ENCODE peak calls at places on chromosomes 12 and 14, in seven cellular contexts. One of them, this sample, is unnamed.

GRCh38 chr14:75811862-75812505 is 150.9 kb downstream of the TTLL5 start:
- DNase-seq in H9: no peak
- DNase-seq in tibial artery: no peak
- DNase-seq in fibroblast of pulmonary artery: no peak
- DNase-seq in AG04449: no peak
- DNase-seq in RWPE1: no peak
- DNase-seq in nephron progenitor cell: no peak
- DNase-seq in this sample: no peak

GRCh38 chr14:97762386-97762785 is 965.2 kb downstream of the VRK1 start:
- DNase-seq in H9: no peak
- DNase-seq in tibial artery: no peak
- DNase-seq in fibroblast of pulmonary artery: no peak
- DNase-seq in nephron progenitor cell: no peak
- DNase-seq in AG04449: no peak
- DNase-seq in RWPE1: no peak
- DNase-seq in this sample: no peak

GRCh38 chr12:82874935-82875334 is 188.2 kb downstream of the TMTC2 start:
- DNase-seq in nephron progenitor cell: no peak
- DNase-seq in H9: no peak
- DNase-seq in tibial artery: no peak
- DNase-seq in RWPE1: no peak
- DNase-seq in fibroblast of pulmonary artery: peak
- DNase-seq in AG04449: no peak
- DNase-seq in this sample: no peak

GRCh38 chr14:102316048-102316745 is 3.3 kb upstream of the ZNF839 start:
- DNase-seq in tibial artery: peak
- DNase-seq in nephron progenitor cell: peak
- DNase-seq in H9: no peak
- DNase-seq in RWPE1: no peak
- DNase-seq in fibroblast of pulmonary artery: peak
- DNase-seq in AG04449: no peak
- DNase-seq in this sample: peak

GRCh38 chr12:114834621-114835020 is 150.6 kb upstream of the TBX3 start:
- DNase-seq in H9: peak
- DNase-seq in tibial artery: no peak
- DNase-seq in fibroblast of pulmonary artery: peak
- DNase-seq in RWPE1: no peak
- DNase-seq in nephron progenitor cell: no peak
- DNase-seq in AG04449: no peak
- DNase-seq in this sample: no peak

GRCh38 chr14:57634335-57634734 is 140.7 kb upstream of the CCDC198 start:
- DNase-seq in tibial artery: no peak
- DNase-seq in AG04449: no peak
- DNase-seq in nephron progenitor cell: no peak
- DNase-seq in RWPE1: peak
- DNase-seq in fibroblast of pulmonary artery: no peak
- DNase-seq in H9: no peak
- DNase-seq in this sample: no peak

GRCh38 chr12:16323010-16323409 is 24.4 kb upstream of the MGST1 start:
- DNase-seq in RWPE1: no peak
- DNase-seq in nephron progenitor cell: no peak
- DNase-seq in H9: no peak
- DNase-seq in fibroblast of pulmonary artery: no peak
- DNase-seq in AG04449: peak
- DNase-seq in tibial artery: no peak
- DNase-seq in this sample: no peak

GRCh38 chr14:59301354-59301753 is 112.9 kb downstream of the DAAM1 start:
- DNase-seq in tibial artery: no peak
- DNase-seq in fibroblast of pulmonary artery: no peak
- DNase-seq in RWPE1: no peak
- DNase-seq in nephron progenitor cell: no peak
- DNase-seq in AG04449: no peak
- DNase-seq in H9: no peak
- DNase-seq in this sample: no peak

GRCh38 chr12:39619660-39620433 is at the start of gene ABCD2:
- DNase-seq in fibroblast of pulmonary artery: peak
- DNase-seq in RWPE1: peak
- DNase-seq in nephron progenitor cell: peak
- DNase-seq in tibial artery: peak
- DNase-seq in H9: peak
- DNase-seq in AG04449: peak
- DNase-seq in this sample: peak

GRCh38 chr12:71219224-71219623 is 61.4 kb upstream of the TSPAN8 start:
- DNase-seq in AG04449: no peak
- DNase-seq in H9: no peak
- DNase-seq in tibial artery: no peak
- DNase-seq in nephron progenitor cell: no peak
- DNase-seq in fibroblast of pulmonary artery: no peak
- DNase-seq in RWPE1: no peak
- DNase-seq in this sample: no peak

GRCh38 chr12:132554857-132555630 is 55.3 kb downstream of the LRCOL1 start:
- DNase-seq in AG04449: no peak
- DNase-seq in nephron progenitor cell: peak
- DNase-seq in tibial artery: no peak
- DNase-seq in H9: no peak
- DNase-seq in RWPE1: no peak
- DNase-seq in fibroblast of pulmonary artery: no peak
- DNase-seq in this sample: peak

DNA sequence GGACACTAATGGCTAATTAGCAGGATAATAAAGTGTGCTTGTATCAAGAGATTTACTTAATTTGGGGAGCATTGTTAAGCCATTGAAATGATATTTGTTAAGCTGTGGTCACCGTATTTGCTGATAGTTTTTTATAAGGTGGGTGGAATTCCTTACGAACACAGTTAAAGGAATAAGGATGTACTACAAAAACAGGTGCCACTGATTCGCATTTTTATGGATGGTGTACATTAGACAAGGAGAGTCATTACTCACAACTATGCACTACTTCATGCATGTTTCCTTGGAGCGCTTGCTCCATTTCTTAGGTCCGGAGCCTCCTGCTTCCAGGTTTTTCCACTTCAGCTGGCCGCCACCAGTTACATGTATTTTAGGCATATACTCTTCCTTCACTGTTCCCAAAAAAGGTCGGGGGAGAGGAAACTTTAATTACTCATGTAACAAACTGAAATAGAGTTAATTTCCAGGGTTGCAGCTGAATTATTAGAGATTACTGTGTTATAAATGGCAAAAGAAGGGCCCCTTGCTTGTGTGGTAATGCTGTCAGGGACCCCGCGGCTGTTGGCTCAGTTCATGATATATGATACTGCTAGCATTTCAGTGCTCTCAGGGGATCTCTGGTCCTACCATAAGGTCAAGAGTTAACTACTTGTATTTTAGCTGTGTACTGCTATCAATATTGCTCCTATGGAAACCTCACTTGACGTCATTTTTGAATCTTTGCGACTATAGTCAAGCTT is 454.6 kb downstream of the NPAS3 start:
- DNase-seq in fibroblast of pulmonary artery: peak
- DNase-seq in RWPE1: no peak
- DNase-seq in tibial artery: no peak
- DNase-seq in AG04449: no peak
- DNase-seq in nephron progenitor cell: peak
- DNase-seq in H9: no peak
- DNase-seq in this sample: no peak
- TF ChIP-seq CTCF in fibroblast of pulmonary artery: no peak
- TF ChIP-seq CTCF in RWPE1: no peak
- TF ChIP-seq CTCF in tibial artery: no peak
- TF ChIP-seq CTCF in AG04449: no peak
- TF ChIP-seq CTCF in nephron progenitor cell: no peak
- TF ChIP-seq CTCF in H9: no peak
- TF ChIP-seq CTCF in this sample: no peak

DNA sequence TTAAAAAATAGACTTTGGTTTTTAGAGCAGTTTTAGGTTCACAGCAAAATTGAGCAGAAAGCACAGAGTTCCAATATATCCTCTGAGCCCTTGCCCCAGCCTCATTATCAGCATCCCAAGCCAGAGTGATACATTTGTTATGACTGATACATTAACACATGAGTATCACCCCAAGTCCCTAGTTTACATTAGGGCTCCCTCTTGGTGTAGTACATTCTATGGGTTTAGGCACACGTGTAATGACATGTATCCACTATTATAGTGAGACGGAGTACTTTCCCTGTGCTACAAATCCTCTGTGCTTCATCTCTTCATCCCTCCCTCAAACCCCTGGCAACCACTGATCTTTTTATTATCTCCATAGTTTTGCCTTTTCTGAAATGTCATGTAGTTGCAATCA is 22.5 kb upstream of the GSG1 start:
- DNase-seq in tibial artery: no peak
- DNase-seq in RWPE1: no peak
- DNase-seq in H9: no peak
- DNase-seq in fibroblast of pulmonary artery: no peak
- DNase-seq in nephron progenitor cell: no peak
- DNase-seq in AG04449: no peak
- DNase-seq in this sample: no peak
- TF ChIP-seq CTCF in tibial artery: no peak
- TF ChIP-seq CTCF in RWPE1: no peak
- TF ChIP-seq CTCF in H9: no peak
- TF ChIP-seq CTCF in fibroblast of pulmonary artery: no peak
- TF ChIP-seq CTCF in nephron progenitor cell: no peak
- TF ChIP-seq CTCF in AG04449: no peak
- TF ChIP-seq CTCF in this sample: no peak

DNA sequence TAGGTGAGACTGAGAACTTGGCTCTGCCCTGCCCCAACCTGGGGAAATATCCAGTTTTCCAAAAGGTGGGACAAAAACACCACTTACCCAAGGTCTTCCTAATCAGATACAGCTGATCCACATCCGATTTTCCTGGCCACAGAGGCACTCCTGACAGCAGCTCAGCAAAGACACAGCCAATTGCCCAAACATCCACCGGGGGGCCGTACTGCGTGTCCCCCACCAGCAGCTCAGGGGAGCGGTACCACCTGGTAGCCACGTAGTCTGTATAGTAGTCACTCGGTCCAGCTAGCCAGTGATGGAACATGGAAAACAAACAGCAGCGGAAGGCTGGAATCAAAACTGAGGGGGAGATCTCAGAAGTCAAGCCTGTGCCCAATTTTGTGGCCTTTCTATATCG is 28.8 kb downstream of the DMAC2L start:
- DNase-seq in nephron progenitor cell: peak
- DNase-seq in H9: peak
- DNase-seq in tibial artery: no peak
- DNase-seq in AG04449: no peak
- DNase-seq in fibroblast of pulmonary artery: no peak
- DNase-seq in RWPE1: no peak
- DNase-seq in this sample: no peak
- TF ChIP-seq CTCF in nephron progenitor cell: no peak
- TF ChIP-seq CTCF in H9: peak
- TF ChIP-seq CTCF in tibial artery: no peak
- TF ChIP-seq CTCF in AG04449: peak
- TF ChIP-seq CTCF in fibroblast of pulmonary artery: peak
- TF ChIP-seq CTCF in RWPE1: no peak
- TF ChIP-seq CTCF in this sample: no peak

DNA sequence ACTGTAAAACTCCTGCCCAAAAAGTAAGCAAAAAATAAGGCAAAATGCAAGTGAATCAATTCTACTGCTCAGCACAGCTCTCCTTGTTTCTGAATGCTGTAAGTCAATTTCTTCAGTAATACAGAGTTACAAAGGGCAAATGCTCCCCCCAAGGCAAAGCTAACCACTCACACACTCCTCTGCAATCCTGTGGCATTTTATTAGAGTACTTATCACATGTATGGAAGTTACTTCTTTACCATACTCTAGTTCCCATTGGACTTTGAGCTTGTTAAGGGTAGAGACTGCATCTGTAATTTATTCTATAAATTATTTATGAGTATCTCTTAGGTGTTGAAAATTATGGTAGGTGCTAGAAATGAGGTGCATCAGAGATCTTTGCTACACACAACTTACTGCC is 27.1 kb downstream of the SEL1L start:
- DNase-seq in fibroblast of pulmonary artery: no peak
- DNase-seq in AG04449: no peak
- DNase-seq in RWPE1: no peak
- DNase-seq in nephron progenitor cell: no peak
- DNase-seq in H9: no peak
- DNase-seq in tibial artery: no peak
- DNase-seq in this sample: no peak
- TF ChIP-seq CTCF in fibroblast of pulmonary artery: no peak
- TF ChIP-seq CTCF in AG04449: no peak
- TF ChIP-seq CTCF in RWPE1: no peak
- TF ChIP-seq CTCF in nephron progenitor cell: no peak
- TF ChIP-seq CTCF in H9: no peak
- TF ChIP-seq CTCF in tibial artery: no peak
- TF ChIP-seq CTCF in this sample: no peak

GRCh38 chr12:106118-106561 is 39.6 kb downstream of the IQSEC3 start:
- DNase-seq in fibroblast of pulmonary artery: no peak
- DNase-seq in nephron progenitor cell: no peak
- DNase-seq in tibial artery: peak
- DNase-seq in AG04449: no peak
- DNase-seq in RWPE1: no peak
- DNase-seq in H9: peak
- DNase-seq in this sample: no peak
- TF ChIP-seq CTCF in fibroblast of pulmonary artery: no peak
- TF ChIP-seq CTCF in nephron progenitor cell: peak
- TF ChIP-seq CTCF in tibial artery: no peak
- TF ChIP-seq CTCF in AG04449: no peak
- TF ChIP-seq CTCF in RWPE1: no peak
- TF ChIP-seq CTCF in H9: peak
- TF ChIP-seq CTCF in this sample: peak

GRCh38 chr14:71050227-71050823 is 143.1 kb downstream of the PCNX1 start:
- DNase-seq in fibroblast of pulmonary artery: peak
- DNase-seq in tibial artery: no peak
- DNase-seq in H9: no peak
- DNase-seq in RWPE1: peak
- DNase-seq in AG04449: no peak
- DNase-seq in nephron progenitor cell: no peak
- DNase-seq in this sample: no peak
- TF ChIP-seq CTCF in fibroblast of pulmonary artery: peak
- TF ChIP-seq CTCF in tibial artery: no peak
- TF ChIP-seq CTCF in H9: peak
- TF ChIP-seq CTCF in RWPE1: peak
- TF ChIP-seq CTCF in AG04449: peak
- TF ChIP-seq CTCF in nephron progenitor cell: peak
- TF ChIP-seq CTCF in this sample: peak

GRCh38 chr12:18805516-18806248 is 67.8 kb downstream of the CAPZA3 start:
- DNase-seq in H9: peak
- DNase-seq in nephron progenitor cell: peak
- DNase-seq in RWPE1: no peak
- DNase-seq in fibroblast of pulmonary artery: no peak
- DNase-seq in tibial artery: no peak
- DNase-seq in AG04449: no peak
- DNase-seq in this sample: no peak
- TF ChIP-seq CTCF in H9: peak
- TF ChIP-seq CTCF in nephron progenitor cell: peak
- TF ChIP-seq CTCF in RWPE1: no peak
- TF ChIP-seq CTCF in fibroblast of pulmonary artery: peak
- TF ChIP-seq CTCF in tibial artery: no peak
- TF ChIP-seq CTCF in AG04449: no peak
- TF ChIP-seq CTCF in this sample: no peak